ENCODE peak calls at places on chromosomes 2 and 18, in ten cellular contexts. K is tibial artery; L is foreskin fibroblast; F is M059J; D is RKO; G is GM10248; M is omental fat pad; S is GM03348; W is NCI-H510A treated with DMSO at 0.1 percent for 48 hours; J is activated CD8-positive, alpha-beta T cell treated with anti-CD3 and anti-CD28 coated beads, Interleukin-2, amount 10 ng/mL, durations not matched to agents 7 days and 5 days. X is an unnamed sample.
A peak's percentile ranks its signal among the peaks of the same experiment; 100 is the strongest.

GRCh38 chr2:219542931-219543595 is 546 bp downstream of the CHPF start:
- DNase-seq in S (peak; percentile 71), D (peak; percentile 62), M (no peak), K (no peak), W (no peak), J (peak; percentile 27), F (peak; percentile 51), L (peak; percentile 64), G (peak; percentile 41), X (no peak)

GRCh38 chr18:8929381-8929780 is 173.1 kb upstream of the NDUFV2 start:
- DNase-seq in W (no peak), D (no peak), S (no peak), L (peak; percentile 65), M (no peak), F (no peak), G (no peak), K (no peak), J (no peak), X (no peak)

GRCh38 chr2:199278099-199278498 is 179.6 kb downstream of the SATB2 start:
- DNase-seq in F (peak; percentile 80), L (peak; percentile 27), G (no peak), K (no peak), S (no peak), W (no peak), D (no peak), M (no peak), J (no peak), X (no peak)

GRCh38 chr2:221097568-221097915 is 474.6 kb downstream of the EPHA4 start:
- DNase-seq in K (no peak), M (no peak), G (no peak), S (peak; percentile 23), F (peak; percentile 86), W (no peak), D (peak; percentile 67), L (peak; percentile 85), J (no peak), X (no peak)

GRCh38 chr18:63994783-63995399 is 25.0 kb downstream of the SERPINB8 start:
- DNase-seq in D (peak; percentile 47), J (peak; percentile 48), M (peak; percentile 47), L (peak; percentile 70), G (peak; percentile 63), F (peak; percentile 45), K (peak; percentile 35), W (no peak), S (peak; percentile 85), X (no peak)

GRCh38 chr18:34710430-34711386 is 610 bp downstream of the DTNA start:
- DNase-seq in W (peak; percentile 92), J (no peak), S (peak; percentile 14), K (no peak), M (no peak), D (no peak), G (no peak), L (peak; percentile 82), F (peak; percentile 42), X (no peak)

GRCh38 chr2:22855761-22856184 is 529.2 kb upstream of the KLHL29 start:
- DNase-seq in S (no peak), M (no peak), L (no peak), D (no peak), G (no peak), K (no peak), F (no peak), J (no peak), W (peak; percentile 20), X (no peak)

GRCh38 chr2:204545861-204546773 is 842 bp downstream of the PARD3B start:
- DNase-seq in J (no peak), M (no peak), S (no peak), L (peak; percentile 37), F (no peak), G (no peak), D (peak; percentile 23), W (peak; percentile 66), K (no peak), X (no peak)

GRCh38 chr2:220855296-220855695 is 716.8 kb downstream of the EPHA4 start:
- DNase-seq in F (peak; percentile 35), S (no peak), D (no peak), G (no peak), J (no peak), L (peak; percentile 67), W (no peak), K (no peak), M (no peak), X (no peak)

GRCh38 chr2:159093496-159093895 is 125.1 kb downstream of the TANC1 start:
- DNase-seq in L (peak; percentile 50), W (peak; percentile 57), S (no peak), D (no peak), J (no peak), G (no peak), F (peak; percentile 20), M (no peak), K (no peak), X (no peak)

GRCh38 chr2:215271466-215271865 is 40.4 kb upstream of the ATIC start:
- DNase-seq in M (no peak), G (no peak), J (no peak), F (no peak), L (no peak), D (no peak), K (no peak), W (no peak), S (no peak), X (no peak)

GRCh38 chr2:186771395-186771794 is 77.5 kb downstream of the FAM171B start:
- DNase-seq in W (no peak), S (no peak), M (no peak), G (no peak), J (no peak), L (no peak), D (no peak), F (peak; percentile 41), K (no peak), X (no peak)

GRCh38 chr2:182870227-182870626 is 3.8 kb upstream of the FRZB start:
- DNase-seq in K (no peak), D (peak; percentile 13), L (no peak), F (peak; percentile 22), M (no peak), J (peak; percentile 24), W (peak; percentile 50), G (peak; percentile 12), S (no peak), X (no peak)

GRCh38 chr2:127565261-127566138 is 30.0 kb downstream of the MYO7B start:
- DNase-seq in J (no peak), S (no peak), M (no peak), D (no peak), G (no peak), F (no peak), L (no peak), W (no peak), K (no peak), X (no peak)

GRCh38 chr2:1972428-1972827 is 228.1 kb upstream of the PXDN start:
- DNase-seq in S (no peak), G (no peak), D (no peak), M (no peak), L (no peak), J (no peak), F (peak; percentile 83), K (no peak), W (peak; percentile 93), X (no peak)

GRCh38 chr2:210004893-210005292 is 2.5 kb downstream of the RPE start:
- DNase-seq in S (no peak), D (peak; percentile 25), L (no peak), J (no peak), W (no peak), G (no peak), F (no peak), M (no peak), K (no peak), X (no peak)

GRCh38 chr2:55416826-55417568 is 2.7 kb downstream of the CCDC88A start:
- DNase-seq in W (no peak), J (no peak), S (no peak), F (no peak), M (no peak), D (peak; percentile 42), L (no peak), G (no peak), K (no peak), X (no peak)

GRCh38 chr18:47983055-47983454 is 52.6 kb upstream of the SMAD2 start:
- DNase-seq in K (no peak), G (no peak), W (no peak), D (no peak), M (no peak), L (no peak), J (no peak), F (no peak), S (no peak), X (no peak)

GRCh38 chr2:181007086-181007837 is 26.9 kb downstream of the UBE2E3 start:
- DNase-seq in W (no peak), D (no peak), J (no peak), K (no peak), F (no peak), M (no peak), S (no peak), L (no peak), G (no peak), X (no peak)

GRCh38 chr2:41194235-41194634 is 742.3 kb upstream of the SLC8A1 start:
- DNase-seq in J (no peak), G (no peak), D (no peak), K (no peak), W (no peak), F (peak; percentile 74), S (no peak), L (peak; percentile 88), M (no peak), X (no peak)

GRCh38 chr18:13022644-13023043 is 31.5 kb downstream of the CEP192 start:
- DNase-seq in W (no peak), F (no peak), M (no peak), K (no peak), J (no peak), L (no peak), G (no peak), D (no peak), S (no peak), X (no peak)

GRCh38 chr18:45049548-45050307 is 369.0 kb downstream of the SETBP1 start:
- DNase-seq in K (no peak), S (peak; percentile 44), D (no peak), J (no peak), F (no peak), W (no peak), M (no peak), L (peak; percentile 44), G (no peak), X (no peak)

GRCh38 chr18:79784071-79784913 is 13.4 kb upstream of the KCNG2 start:
- DNase-seq in W (no peak), M (no peak), F (no peak), J (no peak), G (no peak), K (no peak), D (no peak), L (no peak), S (no peak), X (peak; percentile 55)

GRCh38 chr2:220163486-220163885 is 536.1 kb downstream of the SLC4A3 start:
- DNase-seq in K (no peak), D (no peak), W (no peak), S (no peak), M (no peak), L (peak; percentile 50), F (peak; percentile 21), J (no peak), G (no peak), X (no peak)

X was measured in RWPE2.